ENCODE peak calls at places on chromosomes 1 and 21, in six cellular contexts. B, T, J, N, K and I are unnamed samples.

GRCh38 chr1:82153282-82153630 is 352.5 kb downstream of the ADGRL2 start:
- DNase-seq in N (no peak), K (no peak), B (no peak), J (no peak), T (no peak), I (no peak)

GRCh38 chr1:203557390-203557789 is 63.4 kb downstream of the OPTC start:
- DNase-seq in B (peak; percentile 71), T (peak; percentile 90), N (peak; percentile 55), J (peak; percentile 16), K (no peak), I (no peak)

GRCh38 chr1:172870901-172871606 is 179.7 kb downstream of the TNFSF18 start:
- DNase-seq in J (no peak), N (no peak), K (no peak), T (peak; percentile 50), B (no peak), I (no peak)

GRCh38 chr1:157364612-157365011 is 187.7 kb downstream of the FCRL5 start:
- DNase-seq in B (no peak), K (no peak), N (no peak), J (no peak), T (no peak), I (no peak)

GRCh38 chr1:98761238-98761637 is 99.7 kb downstream of the SNX7 start:
- DNase-seq in K (no peak), B (no peak), T (no peak), N (no peak), J (no peak), I (no peak)

GRCh38 chr1:226424228-226425003 is 16.5 kb upstream of the PARP1 start:
- DNase-seq in B (no peak), K (no peak), N (no peak), T (peak; percentile 23), J (no peak), I (no peak)

GRCh38 chr1:43348809-43349593 is 9.8 kb upstream of the CDC20 start:
- DNase-seq in T (no peak), N (peak; percentile 34), B (peak; percentile 87), J (peak; percentile 97), K (peak; percentile 97), I (peak; percentile 65)

GRCh38 chr1:174352117-174352516 is 95.6 kb upstream of the GPR52 start:
- DNase-seq in J (no peak), K (no peak), T (peak; percentile 1), B (no peak), N (no peak), I (no peak)

GRCh38 chr1:5616366-5617178 is 375.7 kb downstream of the NPHP4 start:
- DNase-seq in N (no peak), J (no peak), T (no peak), B (no peak), K (no peak), I (no peak)

GRCh38 chr1:38153426-38154088 is 107.0 kb upstream of the POU3F1 start:
- DNase-seq in T (no peak), K (no peak), B (no peak), N (no peak), J (no peak), I (no peak)

GRCh38 chr1:91795601-91796389 is 90.2 kb downstream of the TGFBR3 start:
- DNase-seq in N (no peak), K (no peak), T (peak; percentile 76), B (no peak), J (no peak), I (no peak)

DNA sequence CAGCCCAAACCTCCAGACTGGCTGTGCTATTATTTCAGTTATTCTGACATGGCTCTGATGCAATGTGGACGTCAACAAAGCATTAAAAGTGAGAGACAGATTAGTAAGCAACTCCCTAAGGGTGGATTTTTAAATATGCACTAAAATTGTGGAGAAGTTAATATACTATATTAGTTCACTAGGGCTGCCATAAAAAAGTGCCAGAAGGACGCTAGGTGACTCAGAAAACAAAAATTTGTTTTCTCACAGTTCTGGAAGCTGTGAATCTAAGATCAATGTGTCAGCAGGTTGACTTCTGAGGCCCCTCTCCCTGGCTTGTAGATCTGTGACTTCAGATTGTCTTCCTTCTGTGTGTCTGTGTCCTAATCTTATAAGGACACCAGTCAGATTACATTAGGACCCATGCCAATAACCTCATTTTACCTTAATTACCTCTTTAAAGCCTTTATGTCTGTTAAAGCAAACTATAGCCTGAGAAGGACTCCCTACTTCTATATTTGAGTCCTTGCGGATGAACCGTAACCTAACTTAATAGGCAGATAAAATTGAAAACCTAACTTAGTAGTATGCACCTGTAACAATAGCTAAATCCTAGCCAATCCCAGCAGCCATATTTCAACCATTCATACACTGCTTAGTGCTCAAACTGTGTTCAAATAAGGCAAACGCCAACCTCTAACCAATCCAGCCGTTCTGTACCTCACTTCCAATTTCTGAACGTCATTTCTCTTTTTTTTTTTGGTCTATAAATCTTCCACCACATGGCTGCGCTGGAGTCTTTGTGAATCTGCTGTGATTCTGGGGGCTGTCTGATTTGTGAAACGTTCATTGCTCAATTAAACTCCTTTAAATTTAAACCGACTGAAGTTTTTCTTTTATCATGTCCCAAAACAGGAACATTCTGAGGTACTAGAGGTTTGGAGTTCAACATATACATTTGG is 65.9 kb upstream of the BACH1 start:
- DNase-seq in J (no peak), N (no peak), K (no peak), B (no peak), T (peak; percentile 61), I (no peak)
- TF ChIP-seq CTCF in J (no peak), N (no peak), K (no peak), B (no peak), T (no peak), I (no peak)

DNA sequence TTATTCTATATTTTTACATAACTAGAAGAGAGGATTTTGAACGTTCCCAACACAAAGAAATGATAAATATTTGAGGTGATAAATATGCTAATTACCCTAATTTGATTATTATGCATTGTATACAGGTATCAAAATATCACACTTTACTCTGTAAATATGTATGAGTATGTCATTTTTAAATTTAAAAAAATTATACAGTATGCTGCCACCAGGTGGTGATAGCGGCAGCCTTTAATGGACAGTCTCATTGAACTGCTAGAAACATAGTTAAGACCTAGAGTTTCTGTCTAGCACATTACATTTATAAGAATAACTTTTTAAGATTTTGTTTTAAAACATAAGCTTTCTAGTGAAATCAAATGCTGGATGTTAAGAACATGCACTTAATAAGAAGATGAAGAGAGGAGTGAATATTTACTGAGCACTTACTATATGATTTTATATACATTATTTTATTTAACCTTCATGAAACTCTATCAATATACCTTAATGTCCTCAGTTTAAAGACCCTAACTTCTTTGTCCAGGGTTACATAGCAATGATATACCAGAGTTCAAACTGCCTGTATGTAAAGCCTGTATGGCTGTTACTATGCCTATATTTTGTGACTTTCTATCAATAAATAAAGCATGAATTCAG is 207.1 kb downstream of the NUF2 start:
- DNase-seq in K (no peak), J (peak; percentile 16), T (peak; percentile 25), B (no peak), N (no peak), I (no peak)
- TF ChIP-seq CTCF in K (peak; percentile 52), J (peak; percentile 62), T (peak; percentile 90), B (peak; percentile 60), N (peak; percentile 41), I (no peak)

DNA sequence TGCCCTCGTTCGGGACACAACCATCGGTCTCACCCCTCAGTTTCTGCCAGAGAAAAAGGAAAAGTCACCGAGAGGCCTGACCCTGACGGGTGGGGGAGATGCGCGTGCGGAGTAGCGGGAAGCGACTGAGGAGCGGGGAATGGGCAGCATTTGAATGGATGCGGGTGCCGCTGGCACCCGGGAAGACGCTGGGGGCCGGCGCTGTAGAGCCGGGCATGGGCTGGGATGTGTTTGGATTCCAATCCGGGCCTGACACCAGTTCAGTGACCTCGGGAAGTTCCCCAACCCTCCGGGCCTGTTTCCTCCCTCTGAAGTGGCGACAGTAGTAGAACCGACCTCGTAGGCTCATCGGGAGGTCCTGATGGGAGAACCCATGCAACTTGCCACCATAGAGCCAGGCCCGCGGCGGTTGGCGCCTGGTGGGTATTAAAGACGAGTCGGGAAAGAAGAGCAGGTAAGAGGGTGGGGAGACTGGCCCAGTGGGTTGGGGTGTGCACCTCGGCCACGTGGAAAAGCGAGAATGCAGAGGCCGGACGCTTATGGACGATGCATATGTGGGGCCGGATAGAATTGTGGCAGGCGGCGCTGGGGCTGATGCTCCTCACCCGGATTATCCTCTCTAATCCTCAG is 622 bp upstream of the SLC16A1 start:
- DNase-seq in K (peak; percentile 61), T (peak; percentile 22), J (peak; percentile 16), N (no peak), B (no peak), I (peak; percentile 42)
- TF ChIP-seq CTCF in K (no peak), T (no peak), J (no peak), N (no peak), B (no peak), I (no peak)

GRCh38 chr1:232471250-232471649 is 158.7 kb downstream of the SIPA1L2 start:
- DNase-seq in N (no peak), B (no peak), K (no peak), J (no peak), T (no peak), I (no peak)
- TF ChIP-seq CTCF in N (no peak), B (no peak), K (no peak), J (no peak), T (no peak), I (no peak)